ENCODE peak calls at places on chromosomes 13 and 19, in ten cellular contexts. One of them, this sample, is unnamed.

GRCh38 chr13:102903659-102904407 is 58.0 kb downstream of the ERCC5 start:
- DNase-seq in K562: peak; percentile 22
- DNase-seq in left ventricle myocardium inferior: no peak
- DNase-seq in aorta: no peak
- DNase-seq in stomach: no peak
- DNase-seq in psoas muscle: no peak
- DNase-seq in CD4-positive, alpha-beta memory T cell: no peak
- DNase-seq in cardiac muscle cell: peak; percentile 34
- DNase-seq in heart right ventricle: no peak
- DNase-seq in brain microvascular endothelial cell: peak; percentile 5
- DNase-seq in this sample: peak; percentile 50

GRCh38 chr13:64165826-64166225 is 2750.2 kb upstream of the PCDH20 start:
- DNase-seq in K562: no peak
- DNase-seq in left ventricle myocardium inferior: no peak
- DNase-seq in aorta: no peak
- DNase-seq in stomach: no peak
- DNase-seq in psoas muscle: no peak
- DNase-seq in CD4-positive, alpha-beta memory T cell: no peak
- DNase-seq in cardiac muscle cell: no peak
- DNase-seq in heart right ventricle: no peak
- DNase-seq in brain microvascular endothelial cell: no peak
- DNase-seq in this sample: no peak

GRCh38 chr13:32969516-32969941 is 46.7 kb upstream of the KL start:
- DNase-seq in K562: no peak
- DNase-seq in left ventricle myocardium inferior: no peak
- DNase-seq in aorta: peak; percentile 60
- DNase-seq in stomach: no peak
- DNase-seq in psoas muscle: no peak
- DNase-seq in CD4-positive, alpha-beta memory T cell: no peak
- DNase-seq in cardiac muscle cell: no peak
- DNase-seq in heart right ventricle: no peak
- DNase-seq in brain microvascular endothelial cell: peak; percentile 45
- DNase-seq in this sample: no peak

GRCh38 chr13:73702419-73703071 is 431.7 kb downstream of the KLF12 start:
- DNase-seq in K562: no peak
- DNase-seq in left ventricle myocardium inferior: no peak
- DNase-seq in aorta: no peak
- DNase-seq in stomach: no peak
- DNase-seq in psoas muscle: no peak
- DNase-seq in CD4-positive, alpha-beta memory T cell: peak; percentile 74
- DNase-seq in cardiac muscle cell: peak; percentile 19
- DNase-seq in heart right ventricle: no peak
- DNase-seq in brain microvascular endothelial cell: no peak
- DNase-seq in this sample: no peak

GRCh38 chr13:31807090-31807541 is 67.8 kb downstream of the RXFP2 start:
- DNase-seq in K562: no peak
- DNase-seq in left ventricle myocardium inferior: no peak
- DNase-seq in aorta: no peak
- DNase-seq in stomach: no peak
- DNase-seq in psoas muscle: no peak
- DNase-seq in CD4-positive, alpha-beta memory T cell: peak; percentile 81
- DNase-seq in cardiac muscle cell: no peak
- DNase-seq in heart right ventricle: no peak
- DNase-seq in brain microvascular endothelial cell: no peak
- DNase-seq in this sample: no peak

GRCh38 chr19:2612619-2613249 is 89.8 kb downstream of the GNG7 start:
- DNase-seq in K562: no peak
- DNase-seq in left ventricle myocardium inferior: peak; percentile 15
- DNase-seq in aorta: no peak
- DNase-seq in stomach: no peak
- DNase-seq in psoas muscle: no peak
- DNase-seq in CD4-positive, alpha-beta memory T cell: no peak
- DNase-seq in cardiac muscle cell: no peak
- DNase-seq in heart right ventricle: no peak
- DNase-seq in brain microvascular endothelial cell: no peak
- DNase-seq in this sample: no peak

GRCh38 chr13:90533866-90534265 is 813.6 kb upstream of the MIR17HG start:
- DNase-seq in K562: no peak
- DNase-seq in left ventricle myocardium inferior: no peak
- DNase-seq in aorta: no peak
- DNase-seq in stomach: no peak
- DNase-seq in psoas muscle: no peak
- DNase-seq in CD4-positive, alpha-beta memory T cell: no peak
- DNase-seq in cardiac muscle cell: no peak
- DNase-seq in heart right ventricle: no peak
- DNase-seq in brain microvascular endothelial cell: no peak
- DNase-seq in this sample: peak; percentile 39

GRCh38 chr19:55272142-55272541 is 7.8 kb downstream of the HSPBP1 start:
- DNase-seq in K562: no peak
- DNase-seq in left ventricle myocardium inferior: no peak
- DNase-seq in aorta: no peak
- DNase-seq in stomach: no peak
- DNase-seq in psoas muscle: no peak
- DNase-seq in CD4-positive, alpha-beta memory T cell: no peak
- DNase-seq in cardiac muscle cell: no peak
- DNase-seq in heart right ventricle: no peak
- DNase-seq in brain microvascular endothelial cell: no peak
- DNase-seq in this sample: no peak

GRCh38 chr19:44872661-44873060 is 18.4 kb upstream of the TOMM40 start:
- DNase-seq in K562: peak; percentile 28
- DNase-seq in left ventricle myocardium inferior: no peak
- DNase-seq in aorta: no peak
- DNase-seq in stomach: no peak
- DNase-seq in psoas muscle: no peak
- DNase-seq in CD4-positive, alpha-beta memory T cell: no peak
- DNase-seq in cardiac muscle cell: no peak
- DNase-seq in heart right ventricle: no peak
- DNase-seq in brain microvascular endothelial cell: no peak
- DNase-seq in this sample: no peak

GRCh38 chr19:31963741-31964140 is 381.7 kb upstream of the ZNF507 start:
- DNase-seq in K562: no peak
- DNase-seq in left ventricle myocardium inferior: peak; percentile 22
- DNase-seq in aorta: no peak
- DNase-seq in stomach: no peak
- DNase-seq in psoas muscle: no peak
- DNase-seq in CD4-positive, alpha-beta memory T cell: no peak
- DNase-seq in cardiac muscle cell: no peak
- DNase-seq in heart right ventricle: peak; percentile 32
- DNase-seq in brain microvascular endothelial cell: no peak
- DNase-seq in this sample: no peak

GRCh38 chr13:51797664-51798488 is 6.1 kb downstream of the DHRS12 start:
- DNase-seq in K562: no peak
- DNase-seq in left ventricle myocardium inferior: no peak
- DNase-seq in aorta: no peak
- DNase-seq in stomach: peak; percentile 74
- DNase-seq in psoas muscle: no peak
- DNase-seq in CD4-positive, alpha-beta memory T cell: peak; percentile 71
- DNase-seq in cardiac muscle cell: peak; percentile 64
- DNase-seq in heart right ventricle: no peak
- DNase-seq in brain microvascular endothelial cell: peak; percentile 40
- DNase-seq in this sample: peak; percentile 80

GRCh38 chr19:10010247-10010691 is at the start of gene COL5A3:
- DNase-seq in K562: peak; percentile 39
- DNase-seq in left ventricle myocardium inferior: peak; percentile 76
- DNase-seq in aorta: peak; percentile 65
- DNase-seq in stomach: peak; percentile 27
- DNase-seq in psoas muscle: peak; percentile 71
- DNase-seq in CD4-positive, alpha-beta memory T cell: no peak
- DNase-seq in cardiac muscle cell: no peak
- DNase-seq in heart right ventricle: peak; percentile 81
- DNase-seq in brain microvascular endothelial cell: no peak
- DNase-seq in this sample: no peak

GRCh38 chr13:80382576-80382975 is 41.6 kb upstream of the SPRY2 start:
- DNase-seq in K562: no peak
- DNase-seq in left ventricle myocardium inferior: no peak
- DNase-seq in aorta: no peak
- DNase-seq in stomach: no peak
- DNase-seq in psoas muscle: no peak
- DNase-seq in CD4-positive, alpha-beta memory T cell: no peak
- DNase-seq in cardiac muscle cell: no peak
- DNase-seq in heart right ventricle: no peak
- DNase-seq in brain microvascular endothelial cell: no peak
- DNase-seq in this sample: peak; percentile 79

GRCh38 chr19:720691-721160 is 12.0 kb downstream of the PALM start:
- DNase-seq in K562: no peak
- DNase-seq in left ventricle myocardium inferior: no peak
- DNase-seq in aorta: no peak
- DNase-seq in stomach: no peak
- DNase-seq in psoas muscle: no peak
- DNase-seq in CD4-positive, alpha-beta memory T cell: no peak
- DNase-seq in cardiac muscle cell: no peak
- DNase-seq in heart right ventricle: no peak
- DNase-seq in brain microvascular endothelial cell: no peak
- DNase-seq in this sample: no peak
- H3K27ac ChIP-seq in K562: no peak overlapping the region
- H3K27ac ChIP-seq in left ventricle myocardium inferior: peak overlapping the region; percentile 74
- H3K27ac ChIP-seq in aorta: no peak overlapping the region
- H3K27ac ChIP-seq in stomach: no peak overlapping the region
- H3K27ac ChIP-seq in psoas muscle: peak overlapping the region; percentile 3
- H3K27ac ChIP-seq in CD4-positive, alpha-beta memory T cell: no peak overlapping the region
- H3K27ac ChIP-seq in cardiac muscle cell: no peak overlapping the region
- H3K27ac ChIP-seq in heart right ventricle: peak overlapping the region; percentile 37
- H3K27ac ChIP-seq in brain microvascular endothelial cell: no peak overlapping the region
- H3K27ac ChIP-seq in this sample: no peak overlapping the region

GRCh38 chr19:8503506-8503905 is 1.1 kb upstream of the PRAM1 start:
- DNase-seq in K562: no peak
- DNase-seq in left ventricle myocardium inferior: no peak
- DNase-seq in aorta: no peak
- DNase-seq in stomach: no peak
- DNase-seq in psoas muscle: no peak
- DNase-seq in CD4-positive, alpha-beta memory T cell: no peak
- DNase-seq in cardiac muscle cell: no peak
- DNase-seq in heart right ventricle: no peak
- DNase-seq in brain microvascular endothelial cell: no peak
- DNase-seq in this sample: no peak

GRCh38 chr19:8506402-8506957 is 4.0 kb upstream of the PRAM1 start:
- DNase-seq in K562: peak; percentile 57
- DNase-seq in left ventricle myocardium inferior: no peak
- DNase-seq in aorta: no peak
- DNase-seq in stomach: no peak
- DNase-seq in psoas muscle: no peak
- DNase-seq in CD4-positive, alpha-beta memory T cell: no peak
- DNase-seq in cardiac muscle cell: no peak
- DNase-seq in heart right ventricle: no peak
- DNase-seq in brain microvascular endothelial cell: no peak
- DNase-seq in this sample: no peak

GRCh38 chr19:8501968-8502367 is 472 bp downstream of the PRAM1 start:
- DNase-seq in K562: no peak
- DNase-seq in left ventricle myocardium inferior: no peak
- DNase-seq in aorta: no peak
- DNase-seq in stomach: no peak
- DNase-seq in psoas muscle: no peak
- DNase-seq in CD4-positive, alpha-beta memory T cell: no peak
- DNase-seq in cardiac muscle cell: no peak
- DNase-seq in heart right ventricle: no peak
- DNase-seq in brain microvascular endothelial cell: no peak
- DNase-seq in this sample: no peak

GRCh38 chr19:8504171-8504570 is 1.7 kb upstream of the PRAM1 start:
- DNase-seq in K562: peak; percentile 50
- DNase-seq in left ventricle myocardium inferior: no peak
- DNase-seq in aorta: no peak
- DNase-seq in stomach: no peak
- DNase-seq in psoas muscle: no peak
- DNase-seq in CD4-positive, alpha-beta memory T cell: no peak
- DNase-seq in cardiac muscle cell: no peak
- DNase-seq in heart right ventricle: no peak
- DNase-seq in brain microvascular endothelial cell: no peak
- DNase-seq in this sample: no peak

GRCh38 chr19:8505680-8506401 is 3.4 kb upstream of the PRAM1 start:
- DNase-seq in K562: peak; percentile 84
- DNase-seq in left ventricle myocardium inferior: peak; percentile 85
- DNase-seq in aorta: peak; percentile 84
- DNase-seq in stomach: peak; percentile 83
- DNase-seq in psoas muscle: peak; percentile 82
- DNase-seq in CD4-positive, alpha-beta memory T cell: peak; percentile 60
- DNase-seq in cardiac muscle cell: peak; percentile 88
- DNase-seq in heart right ventricle: peak; percentile 86
- DNase-seq in brain microvascular endothelial cell: peak; percentile 48
- DNase-seq in this sample: peak; percentile 89
- H3K27ac ChIP-seq in K562: peak overlapping the region; percentile 35
- H3K27ac ChIP-seq in left ventricle myocardium inferior: peak overlapping the region; percentile 38
- H3K27ac ChIP-seq in aorta: no peak overlapping the region
- H3K27ac ChIP-seq in stomach: no peak overlapping the region
- H3K27ac ChIP-seq in psoas muscle: peak overlapping the region; percentile 53
- H3K27ac ChIP-seq in CD4-positive, alpha-beta memory T cell: peak overlapping the region; percentile 22
- H3K27ac ChIP-seq in cardiac muscle cell: peak overlapping the region; percentile 64
- H3K27ac ChIP-seq in heart right ventricle: peak overlapping the region; percentile 25
- H3K27ac ChIP-seq in brain microvascular endothelial cell: no peak overlapping the region
- H3K27ac ChIP-seq in this sample: peak overlapping the region; percentile 2

GRCh38 chr19:43524922-43525835 is 1.8 kb downstream of the ETHE1 start:
- DNase-seq in K562: no peak
- DNase-seq in left ventricle myocardium inferior: peak; percentile 49
- DNase-seq in aorta: peak; percentile 72
- DNase-seq in stomach: peak; percentile 65
- DNase-seq in psoas muscle: peak; percentile 41
- DNase-seq in CD4-positive, alpha-beta memory T cell: peak; percentile 31
- DNase-seq in cardiac muscle cell: peak; percentile 54
- DNase-seq in heart right ventricle: peak; percentile 43
- DNase-seq in brain microvascular endothelial cell: no peak
- DNase-seq in this sample: peak; percentile 34
- H3K27ac ChIP-seq in K562: no peak overlapping the region
- H3K27ac ChIP-seq in left ventricle myocardium inferior: peak overlapping the region; percentile 91
- H3K27ac ChIP-seq in aorta: no peak overlapping the region
- H3K27ac ChIP-seq in stomach: peak overlapping the region; percentile 87
- H3K27ac ChIP-seq in psoas muscle: peak overlapping the region; percentile 41
- H3K27ac ChIP-seq in CD4-positive, alpha-beta memory T cell: peak overlapping the region; percentile 67
- H3K27ac ChIP-seq in cardiac muscle cell: peak overlapping the region; percentile 35
- H3K27ac ChIP-seq in heart right ventricle: peak overlapping the region; percentile 79
- H3K27ac ChIP-seq in brain microvascular endothelial cell: no peak overlapping the region
- H3K27ac ChIP-seq in this sample: no peak overlapping the region

DNA sequence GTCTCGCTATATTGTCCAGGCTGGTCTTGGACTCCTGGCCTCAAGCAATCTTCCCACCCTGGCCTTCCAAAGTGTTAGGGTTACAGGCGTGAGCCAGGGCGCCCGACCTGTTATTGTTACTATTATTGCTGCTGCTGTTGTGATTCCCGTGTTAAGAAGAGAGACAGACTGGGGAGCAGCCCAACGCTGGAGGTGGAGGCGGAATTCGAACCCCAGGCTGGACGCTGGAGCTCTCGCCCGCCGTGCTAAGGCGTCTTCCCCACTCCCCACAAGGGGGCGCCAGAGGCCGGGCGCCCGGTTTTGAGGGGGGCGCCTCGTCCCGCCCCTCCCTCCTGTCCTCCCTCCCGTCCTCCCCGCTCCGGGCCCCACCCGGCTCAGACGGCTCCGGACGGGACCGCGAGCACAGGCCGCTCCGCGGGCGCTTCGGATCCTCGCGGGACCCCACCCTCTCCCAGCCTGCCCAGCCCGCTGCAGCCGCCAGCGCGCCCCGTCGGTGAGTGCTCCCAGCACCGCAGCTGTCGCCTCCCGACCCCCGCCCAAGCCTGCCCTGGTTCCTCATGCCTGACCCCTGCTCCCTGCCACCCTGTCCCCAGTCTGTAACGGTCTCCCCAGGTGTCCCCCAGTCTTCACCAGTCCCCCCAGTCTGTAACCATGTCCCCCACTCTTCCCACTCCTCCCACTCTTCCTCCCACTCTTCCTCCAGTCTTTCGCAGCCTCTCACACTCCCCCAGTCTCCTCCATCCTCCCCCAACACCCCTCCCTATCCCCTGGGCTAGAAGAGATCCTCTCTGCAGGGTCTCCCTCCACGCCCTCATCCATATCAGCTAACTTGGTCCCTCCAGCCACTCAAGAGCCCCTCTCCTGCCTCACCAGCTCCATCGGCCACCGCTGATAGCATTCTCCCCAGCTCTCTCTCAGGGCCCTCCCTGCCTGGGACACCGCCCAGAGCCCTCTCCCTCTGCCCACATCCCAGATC is at the start of gene EHD2:
- DNase-seq in K562: peak; percentile 97
- DNase-seq in left ventricle myocardium inferior: peak; percentile 77
- DNase-seq in aorta: peak; percentile 82
- DNase-seq in stomach: peak; percentile 59
- DNase-seq in psoas muscle: peak; percentile 77
- DNase-seq in CD4-positive, alpha-beta memory T cell: peak; percentile 11
- DNase-seq in cardiac muscle cell: peak; percentile 36
- DNase-seq in heart right ventricle: peak; percentile 86
- DNase-seq in brain microvascular endothelial cell: peak; percentile 44
- DNase-seq in this sample: peak; percentile 75
- H3K27ac ChIP-seq in K562: peak within 1 kb of the TSS; percentile 63
- H3K27ac ChIP-seq in left ventricle myocardium inferior: peak within 1 kb of the TSS; percentile 94
- H3K27ac ChIP-seq in aorta: peak within 1 kb of the TSS; percentile 4
- H3K27ac ChIP-seq in stomach: peak within 1 kb of the TSS; percentile 78
- H3K27ac ChIP-seq in psoas muscle: peak within 1 kb of the TSS; percentile 55
- H3K27ac ChIP-seq in CD4-positive, alpha-beta memory T cell: no peak within 1 kb of the TSS
- H3K27ac ChIP-seq in cardiac muscle cell: no peak within 1 kb of the TSS
- H3K27ac ChIP-seq in heart right ventricle: peak within 1 kb of the TSS; percentile 94
- H3K27ac ChIP-seq in brain microvascular endothelial cell: peak within 1 kb of the TSS; percentile 66
- H3K27ac ChIP-seq in this sample: peak within 1 kb of the TSS; percentile 21